ENCODE peak calls at places on chromosomes 16 and 17, in six cellular contexts. E is transverse colon, S is adrenal gland, R is A549, V is upper lobe of left lung, U is heart left ventricle. J is an unnamed sample.

GRCh38 chr16:49969356-49970030 is 55.5 kb upstream of the CNEP1R1 start:
- DNase-seq in E (no peak), S (no peak), R (no peak), V (no peak), U (no peak), J (no peak)

GRCh38 chr16:74455619-74456289 is 34.5 kb upstream of the CLEC18B start:
- DNase-seq in E (no peak), S (no peak), R (no peak), V (no peak), U (no peak), J (no peak)

GRCh38 chr17:50428831-50429424 is 2.9 kb downstream of the ACSF2 start:
- DNase-seq in E (peak; percentile 43), S (peak; percentile 77), R (no peak), V (peak; percentile 56), U (no peak), J (no peak)

GRCh38 chr17:3843935-3844516 is 2.0 kb downstream of the NCBP3 start:
- DNase-seq in E (peak; percentile 62), S (peak; percentile 52), R (peak; percentile 87), V (no peak), U (no peak), J (no peak)

GRCh38 chr17:42111901-42112551 is 488 bp downstream of the DHX58 start:
- DNase-seq in E (peak; percentile 57), S (peak; percentile 74), R (no peak), V (peak; percentile 42), U (peak; percentile 26), J (no peak)

GRCh38 chr16:52816993-52817392 is 235.7 kb downstream of the CHD9NB start:
- DNase-seq in E (no peak), S (no peak), R (no peak), V (no peak), U (no peak), J (no peak)

GRCh38 chr17:28807925-28808641 is 34.5 kb downstream of the FAM222B start:
- DNase-seq in E (no peak), S (peak; percentile 62), R (peak; percentile 57), V (no peak), U (no peak), J (no peak)

GRCh38 chr17:20896153-20896649 is 146.6 kb downstream of the USP22 start:
- DNase-seq in E (peak; percentile 13), S (no peak), R (no peak), V (no peak), U (peak; percentile 22), J (no peak)

GRCh38 chr16:89119161-89119621 is 25.5 kb downstream of the ACSF3 start:
- DNase-seq in E (no peak), S (no peak), R (no peak), V (no peak), U (no peak), J (no peak)

GRCh38 chr16:81473561-81473960 is 29.0 kb downstream of the CMIP start:
- DNase-seq in E (no peak), S (no peak), R (no peak), V (no peak), U (no peak), J (no peak)

GRCh38 chr16:23679274-23679985 is 741 bp downstream of the PLK1 start:
- DNase-seq in E (peak; percentile 56), S (no peak), R (peak; percentile 80), V (peak; percentile 49), U (no peak), J (no peak)

GRCh38 chr17:32275060-32276042 is 9.7 kb downstream of the RHBDL3 start:
- DNase-seq in E (no peak), S (peak; percentile 96), R (peak; percentile 89), V (no peak), U (no peak), J (no peak)

GRCh38 chr17:10251212-10251948 is 53.0 kb upstream of the GAS7 start:
- DNase-seq in E (no peak), S (no peak), R (no peak), V (no peak), U (no peak), J (no peak)

GRCh38 chr17:37661372-37662014 is 18.2 kb upstream of the DDX52 start:
- DNase-seq in E (no peak), S (no peak), R (peak; percentile 45), V (no peak), U (no peak), J (no peak)

GRCh38 chr17:28698253-28698941 is 13.3 kb downstream of the PROCA1 start:
- DNase-seq in E (peak; percentile 87), S (no peak), R (peak; percentile 91), V (no peak), U (no peak), J (no peak)

GRCh38 chr17:73155410-73156165 is 9.2 kb upstream of the SSTR2 start:
- DNase-seq in E (no peak), S (no peak), R (no peak), V (no peak), U (no peak), J (no peak)

GRCh38 chr17:58870747-58871146 is 115.1 kb downstream of the PPM1E start:
- DNase-seq in E (no peak), S (no peak), R (no peak), V (no peak), U (no peak), J (no peak)

GRCh38 chr16:85520853-85521736 is 92.0 kb upstream of the GSE1 start:
- DNase-seq in E (peak; percentile 91), S (no peak), R (no peak), V (peak; percentile 93), U (no peak), J (no peak)

GRCh38 chr16:78478267-78478821 is 378.9 kb downstream of the WWOX start:
- DNase-seq in E (no peak), S (no peak), R (peak; percentile 9), V (no peak), U (peak; percentile 19), J (no peak)

GRCh38 chr17:74737299-74738050 is 419 bp downstream of the RAB37 start:
- DNase-seq in E (peak; percentile 42), S (no peak), R (peak; percentile 80), V (no peak), U (no peak), J (no peak)

GRCh38 chr16:29745853-29746345 is at the start of gene C16orf54:
- DNase-seq in E (peak; percentile 87), S (peak; percentile 69), R (no peak), V (peak; percentile 88), U (peak; percentile 74), J (peak; percentile 93)

GRCh38 chr17:3890082-3890892 is 2.6 kb downstream of the CAMKK1 start:
- DNase-seq in E (peak; percentile 69), S (peak; percentile 96), R (peak; percentile 98), V (peak; percentile 67), U (peak; percentile 55), J (no peak)

GRCh38 chr16:88764913-88765349 is 20.1 kb downstream of the PIEZO1 start:
- DNase-seq in E (no peak), S (no peak), R (no peak), V (peak; percentile 93), U (no peak), J (no peak)

GRCh38 chr17:48642059-48642842 is 16.1 kb upstream of the HOXB9 start:
- DNase-seq in E (peak; percentile 81), S (no peak), R (peak; percentile 55), V (no peak), U (no peak), J (no peak)

GRCh38 chr16:24989417-24989978 is 25.7 kb downstream of the ARHGAP17 start:
- DNase-seq in E (no peak), S (no peak), R (no peak), V (no peak), U (no peak), J (no peak)
- H3K27ac ChIP-seq in E (peak overlapping the region; percentile 80), S (peak overlapping the region; percentile 74), R (peak overlapping the region; percentile 84), V (no peak overlapping the region), U (peak overlapping the region; percentile 82), J (peak overlapping the region; percentile 76)

GRCh38 chr16:3234543-3235541 is at the start of gene ZNF200:
- DNase-seq in E (peak; percentile 97), S (peak; percentile 98), R (peak; percentile 94), V (peak; percentile 98), U (peak; percentile 98), J (peak; percentile 99)
- TF ChIP-seq POLR2A in E (peak; percentile 77), S (peak; percentile 64), R (peak; percentile 79), V (peak; percentile 27), U (peak; percentile 75), J (peak; percentile 22)

GRCh38 chr17:83189013-83189672 is 109.7 kb downstream of the METRNL start:
- DNase-seq in E (no peak), S (no peak), R (no peak), V (no peak), U (peak; percentile 12), J (no peak)
- H3K27ac ChIP-seq in E (peak overlapping the region; percentile 60), S (no peak overlapping the region), R (no peak overlapping the region), V (peak overlapping the region; percentile 50), U (no peak overlapping the region), J (peak overlapping the region; percentile 67)

GRCh38 chr17:27294689-27295630 is 1.0 kb downstream of the WSB1 start:
- DNase-seq in E (peak; percentile 76), S (peak; percentile 85), R (peak; percentile 77), V (peak; percentile 77), U (peak; percentile 64), J (peak; percentile 94)

GRCh38 chr17:27293898-27294688 is at the start of gene WSB1:
- DNase-seq in E (peak; percentile 94), S (peak; percentile 97), R (peak; percentile 94), V (peak; percentile 95), U (peak; percentile 96), J (peak; percentile 98)

GRCh38 chr17:27296427-27296979 is 2.6 kb downstream of the WSB1 start:
- DNase-seq in E (no peak), S (no peak), R (peak; percentile 28), V (no peak), U (no peak), J (no peak)

GRCh38 chr17:27293359-27293897 is 486 bp upstream of the WSB1 start:
- DNase-seq in E (no peak), S (peak; percentile 68), R (no peak), V (no peak), U (peak; percentile 38), J (no peak)

DNA sequence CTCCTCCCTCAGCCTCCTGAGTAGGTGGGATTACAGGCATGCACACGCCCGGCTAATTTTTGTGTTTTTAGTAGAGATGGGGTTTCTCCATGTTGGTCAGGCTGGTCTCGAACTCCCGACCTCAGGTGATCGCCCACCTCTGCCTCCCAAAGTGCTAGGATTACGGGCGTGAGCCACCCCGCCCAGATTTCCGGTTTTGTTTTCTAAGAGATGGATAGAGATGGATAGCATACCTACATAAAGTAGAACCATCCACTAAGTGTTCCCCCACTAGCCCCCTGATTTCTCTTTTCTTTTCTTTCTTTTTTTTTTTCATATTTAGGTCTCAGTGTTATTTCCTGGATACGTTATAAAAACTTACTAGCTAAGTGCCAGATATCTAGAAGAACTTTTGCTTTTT is 2.0 kb downstream of the WSB1 start:
- DNase-seq in E (no peak), S (no peak), R (no peak), V (no peak), U (no peak), J (no peak)
- TF ChIP-seq POLR2A in E (no peak), S (no peak), R (no peak), V (no peak), U (no peak), J (no peak)